ENCODE peak calls at places on chromosome 5, in ten cellular contexts. U is GM23338; I is IMR-90; P is cardiac muscle cell; M is CD8-positive, alpha-beta T cell; J is neural progenitor cell; C is breast epithelium; A is tibial nerve; K is OCI-LY7; L is heart right ventricle. D is an unnamed sample. For H3K4me1, the result is how much of the 10 kb centered on the place peaks cover.

GRCh38 chr5:80961376-80962281 is 1.5 kb downstream of the RASGRF2 start:
- DNase-seq in U (no peak), I (peak), P (peak), M (no peak), J (peak), C (no peak), A (no peak), K (no peak), L (no peak), D (no peak)

GRCh38 chr5:156582193-156582598 is 255.2 kb downstream of the SGCD start:
- DNase-seq in U (no peak), I (no peak), P (no peak), M (no peak), J (no peak), C (no peak), A (no peak), K (no peak), L (no peak), D (no peak)

GRCh38 chr5:78544531-78545200 is 103.9 kb downstream of the LHFPL2 start:
- DNase-seq in U (no peak), I (peak), P (no peak), M (no peak), J (no peak), C (no peak), A (no peak), K (no peak), L (peak), D (no peak)

GRCh38 chr5:90680831-90681420 is 122.3 kb downstream of the ADGRV1 start:
- DNase-seq in U (no peak), I (no peak), P (no peak), M (no peak), J (no peak), C (no peak), A (no peak), K (no peak), L (no peak), D (no peak)

GRCh38 chr5:54820346-54820745 is 165.0 kb downstream of the ESM1 start:
- DNase-seq in U (no peak), I (peak), P (no peak), M (no peak), J (no peak), C (no peak), A (no peak), K (no peak), L (no peak), D (no peak)

GRCh38 chr5:97499605-97500004 is 316.6 kb upstream of the RIOK2 start:
- DNase-seq in U (no peak), I (no peak), P (no peak), M (no peak), J (no peak), C (no peak), A (no peak), K (no peak), L (peak), D (no peak)

GRCh38 chr5:53191766-53192165 is 82.2 kb upstream of the MOCS2 start:
- DNase-seq in U (no peak), I (peak), P (no peak), M (no peak), J (no peak), C (no peak), A (no peak), K (no peak), L (no peak), D (no peak)

GRCh38 chr5:17154211-17154996 is 63.0 kb upstream of the BASP1 start:
- DNase-seq in U (no peak), I (peak), P (no peak), M (no peak), J (peak), C (no peak), A (no peak), K (no peak), L (no peak), D (peak)

GRCh38 chr5:88203977-88204735 is 64.5 kb downstream of the TMEM161B start:
- DNase-seq in U (peak), I (peak), P (no peak), M (peak), J (peak), C (no peak), A (no peak), K (no peak), L (no peak), D (no peak)

GRCh38 chr5:103375356-103375755 is 116.8 kb downstream of the MACIR start:
- DNase-seq in U (no peak), I (peak), P (no peak), M (no peak), J (no peak), C (no peak), A (no peak), K (no peak), L (no peak), D (no peak)

GRCh38 chr5:178115136-178115834 is 2.0 kb downstream of the N4BP3 start:
- DNase-seq in U (peak), I (no peak), P (no peak), M (no peak), J (peak), C (no peak), A (no peak), K (peak), L (no peak), D (peak)

GRCh38 chr5:178112545-178112944 is 787 bp upstream of the N4BP3 start:
- DNase-seq in U (no peak), I (no peak), P (no peak), M (no peak), J (no peak), C (no peak), A (no peak), K (no peak), L (no peak), D (no peak)

GRCh38 chr5:178113141-178113787 is at the start of gene N4BP3:
- DNase-seq in U (peak), I (peak), P (peak), M (peak), J (peak), C (peak), A (no peak), K (peak), L (peak), D (peak)

GRCh38 chr5:178114325-178115135 is 1.2 kb downstream of the N4BP3 start:
- DNase-seq in U (peak), I (no peak), P (peak), M (peak), J (peak), C (no peak), A (no peak), K (peak), L (no peak), D (peak)

DNA sequence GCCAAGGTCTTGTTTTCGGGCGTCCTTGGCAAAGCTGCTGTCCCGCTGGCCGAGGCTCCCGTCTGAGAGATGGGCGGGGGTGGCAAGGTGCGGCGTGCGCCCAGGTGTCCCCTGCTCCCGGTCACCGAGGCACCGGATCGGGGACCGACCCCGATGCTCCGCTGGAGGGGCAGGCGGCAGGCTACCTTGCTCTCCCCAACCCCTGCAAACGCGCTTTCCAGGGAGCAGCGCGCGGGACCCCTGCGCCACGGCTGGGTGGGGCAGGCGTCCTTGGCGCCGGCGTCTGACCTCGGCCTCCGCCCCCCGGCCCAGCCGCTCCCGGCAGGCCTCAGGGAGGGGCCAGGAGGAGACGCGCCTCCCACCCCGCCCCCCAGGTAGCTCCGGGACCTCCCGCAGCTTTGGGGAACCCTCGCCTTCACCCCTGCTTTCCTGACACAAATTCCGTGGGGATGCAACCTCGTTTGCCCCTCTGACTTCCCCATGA is 551 bp downstream of the N4BP3 start:
- DNase-seq in U (peak), I (no peak), P (peak), M (no peak), J (peak), C (no peak), A (no peak), K (peak), L (no peak), D (no peak)
- H3K27ac ChIP-seq in U (peak), I (no peak), P (no peak), M (peak), J (no peak), C (peak), A (no peak), K (peak), L (peak), D (no peak)

DNA sequence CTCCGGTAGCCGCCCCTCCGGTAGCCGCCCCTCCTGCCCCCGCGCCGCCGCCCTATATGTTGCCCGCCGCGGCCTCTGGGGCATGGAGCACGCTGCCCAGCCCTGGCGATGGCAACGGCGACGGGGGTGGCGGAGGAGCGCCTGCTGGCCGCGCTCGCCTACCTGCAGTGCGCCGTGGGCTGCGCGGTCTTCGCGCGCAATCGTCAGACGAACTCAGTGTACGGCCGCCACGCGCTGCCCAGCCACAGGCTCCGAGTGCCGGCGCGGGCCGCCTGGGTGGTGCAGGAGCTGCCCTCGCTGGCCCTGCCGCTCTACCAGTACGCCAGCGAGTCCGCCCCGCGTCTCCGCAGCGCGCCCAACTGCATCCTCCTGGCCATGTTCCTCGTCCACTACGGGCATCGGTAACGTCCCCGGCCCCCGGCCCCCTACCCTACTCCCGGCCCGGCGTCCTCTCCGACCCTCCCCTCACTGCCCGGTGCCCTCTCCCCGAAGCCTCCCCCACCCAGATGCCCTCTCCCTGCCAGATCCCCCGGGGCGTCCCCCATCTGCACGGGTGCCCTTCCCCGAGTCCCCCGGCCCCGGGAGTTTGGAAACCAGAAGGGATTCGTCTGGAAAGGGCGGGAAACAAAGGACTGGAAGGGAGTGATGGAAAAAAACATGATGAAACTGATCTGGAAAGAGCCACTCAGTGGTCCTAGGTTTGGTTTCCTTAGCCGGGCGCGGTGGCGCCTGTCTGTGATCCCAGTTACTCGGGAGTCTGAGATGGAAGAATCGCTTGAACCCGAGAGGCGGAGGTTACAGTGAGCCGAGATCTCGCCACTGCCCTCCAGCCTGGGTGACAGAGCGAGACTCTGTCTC is 458 bp downstream of the SRD5A1 start:
- DNase-seq in U (peak), I (peak), P (peak), M (no peak), J (peak), C (no peak), A (no peak), K (no peak), L (peak), D (peak)
- TF ChIP-seq CTCF in U (no peak), I (no peak), P (no peak), M (no peak), J (no peak), C (no peak), A (no peak), K (no peak), L (no peak), D (no peak)

GRCh38 chr5:141841376-141841775 is 36.8 kb downstream of the PCDH1 start:
- DNase-seq in U (no peak), I (no peak), P (no peak), M (no peak), J (no peak), C (no peak), A (no peak), K (no peak), L (no peak), D (peak)
- H3K4me1 ChIP-seq in U (half or more), I (under half), P (under half), M (under half), J (half or more), C (under half), A (half or more), K (half or more), L (half or more), D (under half)

DNA sequence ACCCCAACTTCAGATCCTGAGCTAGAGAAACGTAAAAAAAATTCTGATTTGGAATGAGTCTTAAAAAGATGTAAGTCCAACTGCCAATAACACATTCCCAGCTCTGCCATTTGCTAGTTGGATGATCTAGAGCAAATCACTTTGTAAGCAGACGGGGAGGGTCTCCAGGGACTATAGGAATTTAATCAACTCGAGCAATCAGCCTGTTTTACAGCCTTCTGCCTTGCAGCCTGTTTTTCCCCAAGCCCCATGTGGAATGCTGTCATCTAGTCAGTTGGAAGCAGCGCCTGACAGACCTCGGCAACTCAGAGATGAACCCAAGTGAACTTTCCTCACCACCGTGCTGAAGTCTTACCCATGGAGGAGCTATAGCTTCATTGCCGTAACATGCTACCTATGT is 34.8 kb upstream of the HRH2 start:
- DNase-seq in U (no peak), I (no peak), P (no peak), M (no peak), J (no peak), C (no peak), A (no peak), K (no peak), L (no peak), D (peak)
- H3K27ac ChIP-seq in U (no peak), I (no peak), P (no peak), M (no peak), J (no peak), C (no peak), A (no peak), K (no peak), L (no peak), D (no peak)

GRCh38 chr5:74394543-74394923 is 246.0 kb downstream of the ENC1 start:
- DNase-seq in U (peak), I (no peak), P (no peak), M (no peak), J (no peak), C (no peak), A (no peak), K (peak), L (no peak), D (peak)

GRCh38 chr5:74396913-74397606 is 243.5 kb downstream of the ENC1 start:
- DNase-seq in U (no peak), I (no peak), P (no peak), M (no peak), J (no peak), C (no peak), A (no peak), K (no peak), L (peak), D (no peak)

GRCh38 chr5:74392698-74393431 is 247.7 kb downstream of the ENC1 start:
- DNase-seq in U (no peak), I (peak), P (no peak), M (no peak), J (no peak), C (no peak), A (no peak), K (peak), L (no peak), D (no peak)

GRCh38 chr5:74393943-74394342 is 246.6 kb downstream of the ENC1 start:
- DNase-seq in U (no peak), I (no peak), P (no peak), M (no peak), J (no peak), C (no peak), A (no peak), K (no peak), L (no peak), D (no peak)

DNA sequence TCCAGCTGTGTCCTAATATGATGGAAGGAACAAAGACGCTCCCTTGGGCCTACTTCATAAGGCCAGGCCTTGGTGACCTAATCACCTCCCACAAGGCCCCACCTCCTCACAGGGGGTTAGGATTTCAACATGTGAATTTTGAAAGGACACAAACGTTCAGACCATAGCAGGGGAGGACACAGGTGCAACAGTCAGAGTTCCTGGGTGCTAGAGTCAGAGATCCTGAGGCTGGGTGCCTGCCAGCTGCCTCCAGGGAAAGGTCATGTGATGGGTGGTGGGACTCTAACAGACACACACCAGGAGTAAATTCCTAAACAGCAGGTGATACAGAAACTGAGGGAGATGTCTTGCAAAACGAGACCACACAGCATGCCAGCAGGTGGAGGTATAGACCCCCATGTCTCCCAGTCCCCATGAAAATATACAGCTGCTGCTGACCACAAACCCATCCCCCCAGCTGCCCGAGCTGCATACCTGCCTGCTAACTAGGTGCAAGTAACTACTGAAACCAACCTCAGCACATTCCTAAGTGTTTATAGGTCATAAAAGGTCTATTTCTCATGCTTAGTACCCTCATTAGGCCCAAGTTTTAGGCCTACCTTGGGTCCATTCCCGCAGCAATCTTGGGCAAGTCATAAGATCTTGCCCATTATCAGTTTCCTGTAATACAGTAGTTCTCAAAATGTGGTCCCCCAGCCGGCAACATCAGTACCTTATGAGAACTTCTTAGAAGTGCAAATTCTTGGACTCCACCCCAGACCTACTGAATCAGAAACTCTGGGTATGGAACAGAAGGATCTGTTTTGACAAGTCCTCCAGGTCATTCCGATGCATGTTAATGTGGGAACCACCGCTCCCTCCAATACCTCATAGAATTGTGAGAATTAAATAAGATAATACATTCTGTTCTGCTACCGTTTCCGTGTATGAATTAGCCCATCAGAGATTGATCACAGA is 245.3 kb downstream of the ENC1 start:
- DNase-seq in U (peak), I (no peak), P (no peak), M (no peak), J (no peak), C (no peak), A (no peak), K (peak), L (no peak), D (peak)
- TF ChIP-seq CTCF in U (peak), I (no peak), P (no peak), M (no peak), J (no peak), C (no peak), A (no peak), K (peak), L (no peak), D (peak)